ENCODE peak calls at places on chromosome 18, in five cellular contexts. One of them, this sample, is unnamed.

GRCh38 chr18:57436193-57436964 is 1.2 kb downstream of the ONECUT2 start:
- DNase-seq in aorta: no peak
- DNase-seq in ovary: no peak
- DNase-seq in heart right ventricle: no peak
- DNase-seq in caudate nucleus: no peak
- DNase-seq in this sample: peak

GRCh38 chr18:60060578-60060977 is 160.8 kb downstream of the PMAIP1 start:
- DNase-seq in aorta: no peak
- DNase-seq in ovary: no peak
- DNase-seq in heart right ventricle: no peak
- DNase-seq in caudate nucleus: no peak
- DNase-seq in this sample: no peak

GRCh38 chr18:50065527-50065926 is 129.4 kb downstream of the MYO5B start:
- DNase-seq in aorta: no peak
- DNase-seq in ovary: no peak
- DNase-seq in heart right ventricle: no peak
- DNase-seq in caudate nucleus: no peak
- DNase-seq in this sample: no peak

GRCh38 chr18:10027461-10027860 is 113.6 kb downstream of the VAPA start:
- DNase-seq in aorta: no peak
- DNase-seq in ovary: no peak
- DNase-seq in heart right ventricle: no peak
- DNase-seq in caudate nucleus: no peak
- DNase-seq in this sample: no peak

GRCh38 chr18:63071566-63072175 is 247.9 kb downstream of the BCL2 start:
- DNase-seq in aorta: no peak
- DNase-seq in ovary: no peak
- DNase-seq in heart right ventricle: no peak
- DNase-seq in caudate nucleus: no peak
- DNase-seq in this sample: no peak

GRCh38 chr18:21604711-21605110 is 4.2 kb upstream of the ESCO1 start:
- DNase-seq in aorta: no peak
- DNase-seq in ovary: no peak
- DNase-seq in heart right ventricle: no peak
- DNase-seq in caudate nucleus: no peak
- DNase-seq in this sample: no peak

GRCh38 chr18:68177807-68178702 is 536.9 kb downstream of the TMX3 start:
- DNase-seq in aorta: no peak
- DNase-seq in ovary: no peak
- DNase-seq in heart right ventricle: no peak
- DNase-seq in caudate nucleus: no peak
- DNase-seq in this sample: no peak

GRCh38 chr18:48032876-48033769 is 102.7 kb upstream of the SMAD2 start:
- DNase-seq in aorta: no peak
- DNase-seq in ovary: no peak
- DNase-seq in heart right ventricle: no peak
- DNase-seq in caudate nucleus: no peak
- DNase-seq in this sample: no peak

GRCh38 chr18:23629444-23629946 is 33.2 kb downstream of the ANKRD29 start:
- DNase-seq in aorta: no peak
- DNase-seq in ovary: no peak
- DNase-seq in heart right ventricle: no peak
- DNase-seq in caudate nucleus: no peak
- DNase-seq in this sample: no peak

GRCh38 chr18:9796933-9797549 is 88.7 kb upstream of the TXNDC2 start:
- DNase-seq in aorta: no peak
- DNase-seq in ovary: no peak
- DNase-seq in heart right ventricle: no peak
- DNase-seq in caudate nucleus: peak
- DNase-seq in this sample: no peak

DNA sequence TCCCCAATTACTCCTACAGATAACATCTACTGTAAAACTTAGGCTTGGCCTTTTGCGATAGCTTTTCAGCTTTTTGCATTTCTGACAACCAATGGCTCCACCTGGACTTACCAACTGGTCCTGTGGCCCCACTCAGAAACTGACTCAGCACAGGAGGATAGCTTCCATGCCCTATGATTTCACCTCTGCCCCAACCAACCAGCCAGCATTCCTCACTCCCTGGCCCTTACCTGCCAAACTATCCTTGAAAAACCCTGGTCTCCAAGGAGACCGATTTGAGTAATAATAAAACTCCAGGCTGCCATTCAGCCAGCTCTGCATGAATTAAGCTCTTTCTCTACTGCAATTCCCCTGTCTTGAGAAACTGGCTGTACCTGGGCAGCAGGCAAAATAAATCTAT is 28.2 kb downstream of the TUBB6 start:
- DNase-seq in aorta: no peak
- DNase-seq in ovary: no peak
- DNase-seq in heart right ventricle: no peak
- DNase-seq in caudate nucleus: no peak
- DNase-seq in this sample: no peak
- H3K27ac ChIP-seq in aorta: no peak
- H3K27ac ChIP-seq in ovary: no peak
- H3K27ac ChIP-seq in heart right ventricle: peak
- H3K27ac ChIP-seq in caudate nucleus: no peak
- H3K27ac ChIP-seq in this sample: peak

GRCh38 chr18:44723366-44723765 is 42.7 kb downstream of the SETBP1 start:
- DNase-seq in aorta: no peak
- DNase-seq in ovary: no peak
- DNase-seq in heart right ventricle: no peak
- DNase-seq in caudate nucleus: no peak
- DNase-seq in this sample: no peak
- H3K27ac ChIP-seq in aorta: no peak
- H3K27ac ChIP-seq in ovary: no peak
- H3K27ac ChIP-seq in heart right ventricle: no peak
- H3K27ac ChIP-seq in caudate nucleus: no peak
- H3K27ac ChIP-seq in this sample: no peak

GRCh38 chr18:42112657-42113420 is 157.8 kb downstream of the PIK3C3 start:
- DNase-seq in aorta: no peak
- DNase-seq in ovary: no peak
- DNase-seq in heart right ventricle: no peak
- DNase-seq in caudate nucleus: no peak
- DNase-seq in this sample: no peak
- H3K27ac ChIP-seq in aorta: no peak
- H3K27ac ChIP-seq in ovary: no peak
- H3K27ac ChIP-seq in heart right ventricle: no peak
- H3K27ac ChIP-seq in caudate nucleus: no peak
- H3K27ac ChIP-seq in this sample: no peak

GRCh38 chr18:3305933-3306332 is 44.0 kb downstream of the MYL12B start:
- DNase-seq in aorta: no peak
- DNase-seq in ovary: peak
- DNase-seq in heart right ventricle: no peak
- DNase-seq in caudate nucleus: no peak
- DNase-seq in this sample: no peak
- H3K27ac ChIP-seq in aorta: no peak
- H3K27ac ChIP-seq in ovary: no peak
- H3K27ac ChIP-seq in heart right ventricle: no peak
- H3K27ac ChIP-seq in caudate nucleus: no peak
- H3K27ac ChIP-seq in this sample: no peak

DNA sequence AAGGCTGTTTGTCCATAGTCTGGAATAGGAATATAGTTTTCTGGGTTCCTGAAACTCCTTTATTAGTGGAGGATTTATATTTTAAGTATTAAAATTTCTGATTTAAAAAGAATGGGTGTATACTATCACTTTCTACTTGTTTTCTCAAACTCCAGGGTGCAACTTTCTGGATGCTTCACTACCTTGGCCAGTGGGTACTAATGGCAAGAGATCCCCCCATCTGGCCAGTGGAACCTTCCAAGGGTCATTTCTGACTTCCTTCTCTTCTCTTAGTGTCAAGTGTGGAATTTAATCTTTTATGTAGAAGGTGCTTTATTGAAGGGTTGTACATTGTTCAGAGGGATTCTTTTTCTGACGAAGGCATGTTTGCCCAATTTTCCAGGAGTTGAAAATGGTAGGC is 86.4 kb upstream of the LPIN2 start:
- DNase-seq in aorta: no peak
- DNase-seq in ovary: no peak
- DNase-seq in heart right ventricle: no peak
- DNase-seq in caudate nucleus: no peak
- DNase-seq in this sample: no peak
- H3K27ac ChIP-seq in aorta: no peak
- H3K27ac ChIP-seq in ovary: no peak
- H3K27ac ChIP-seq in heart right ventricle: no peak
- H3K27ac ChIP-seq in caudate nucleus: no peak
- H3K27ac ChIP-seq in this sample: no peak

GRCh38 chr18:74836296-74837139 is 238.8 kb downstream of the ZNF407 start:
- DNase-seq in aorta: no peak
- DNase-seq in ovary: peak
- DNase-seq in heart right ventricle: peak
- DNase-seq in caudate nucleus: no peak
- DNase-seq in this sample: no peak
- H3K27ac ChIP-seq in aorta: no peak
- H3K27ac ChIP-seq in ovary: no peak
- H3K27ac ChIP-seq in heart right ventricle: no peak
- H3K27ac ChIP-seq in caudate nucleus: no peak
- H3K27ac ChIP-seq in this sample: no peak

GRCh38 chr18:70289351-70290330 is 796 bp downstream of the SOCS6 start:
- DNase-seq in aorta: peak
- DNase-seq in ovary: peak
- DNase-seq in heart right ventricle: no peak
- DNase-seq in caudate nucleus: no peak
- DNase-seq in this sample: peak
- H3K27ac ChIP-seq in aorta: peak
- H3K27ac ChIP-seq in ovary: peak
- H3K27ac ChIP-seq in heart right ventricle: peak
- H3K27ac ChIP-seq in caudate nucleus: peak
- H3K27ac ChIP-seq in this sample: peak

GRCh38 chr18:58438161-58438983 is 190.5 kb downstream of the ALPK2 start:
- DNase-seq in aorta: no peak
- DNase-seq in ovary: no peak
- DNase-seq in heart right ventricle: no peak
- DNase-seq in caudate nucleus: no peak
- DNase-seq in this sample: no peak
- H3K27ac ChIP-seq in aorta: no peak
- H3K27ac ChIP-seq in ovary: peak
- H3K27ac ChIP-seq in heart right ventricle: no peak
- H3K27ac ChIP-seq in caudate nucleus: no peak
- H3K27ac ChIP-seq in this sample: no peak

GRCh38 chr18:35950628-35950982 is 21.9 kb upstream of the RMP24 start:
- DNase-seq in aorta: no peak
- DNase-seq in ovary: no peak
- DNase-seq in heart right ventricle: no peak
- DNase-seq in caudate nucleus: no peak
- DNase-seq in this sample: no peak
- H3K27ac ChIP-seq in aorta: no peak
- H3K27ac ChIP-seq in ovary: no peak
- H3K27ac ChIP-seq in heart right ventricle: no peak
- H3K27ac ChIP-seq in caudate nucleus: no peak
- H3K27ac ChIP-seq in this sample: no peak

GRCh38 chr18:12271376-12272235 is 17.4 kb downstream of the CIDEA start:
- DNase-seq in aorta: peak
- DNase-seq in ovary: peak
- DNase-seq in heart right ventricle: peak
- DNase-seq in caudate nucleus: no peak
- DNase-seq in this sample: peak
- H3K27ac ChIP-seq in aorta: peak
- H3K27ac ChIP-seq in ovary: peak
- H3K27ac ChIP-seq in heart right ventricle: peak
- H3K27ac ChIP-seq in caudate nucleus: peak
- H3K27ac ChIP-seq in this sample: peak